ENCODE peak calls at places on chromosome 10, in six cellular contexts. One of them, this sample, is unnamed.

GRCh38 chr10:128474571-128474970 is 348.3 kb upstream of the MKI67 start:
- DNase-seq in GM12891: no peak
- DNase-seq in K562: no peak
- DNase-seq in H1: no peak
- DNase-seq in GM12878: no peak
- DNase-seq in HepG2: no peak
- DNase-seq in this sample: no peak

GRCh38 chr10:24727811-24728210 is 4.1 kb upstream of the ARHGAP21 start:
- DNase-seq in GM12891: no peak
- DNase-seq in K562: peak; percentile 70
- DNase-seq in H1: no peak
- DNase-seq in GM12878: no peak
- DNase-seq in HepG2: no peak
- DNase-seq in this sample: no peak

GRCh38 chr10:9875353-9875752 is 1142.3 kb upstream of the CELF2 start:
- DNase-seq in GM12891: no peak
- DNase-seq in K562: peak; percentile 42
- DNase-seq in H1: no peak
- DNase-seq in GM12878: no peak
- DNase-seq in HepG2: no peak
- DNase-seq in this sample: no peak

GRCh38 chr10:99993994-99994689 is 15.6 kb downstream of the DNMBP start:
- DNase-seq in GM12891: peak; percentile 59
- DNase-seq in K562: peak; percentile 86
- DNase-seq in H1: no peak
- DNase-seq in GM12878: peak; percentile 51
- DNase-seq in HepG2: no peak
- DNase-seq in this sample: peak; percentile 45

GRCh38 chr10:91702586-91703088 is 69.8 kb upstream of the PPP1R3C start:
- DNase-seq in GM12891: no peak
- DNase-seq in K562: peak; percentile 10
- DNase-seq in H1: no peak
- DNase-seq in GM12878: no peak
- DNase-seq in HepG2: no peak
- DNase-seq in this sample: no peak

GRCh38 chr10:28374036-28374435 is 71.2 kb upstream of the MPP7 start:
- DNase-seq in GM12891: no peak
- DNase-seq in K562: no peak
- DNase-seq in H1: no peak
- DNase-seq in GM12878: no peak
- DNase-seq in HepG2: no peak
- DNase-seq in this sample: no peak

GRCh38 chr10:91162050-91162494 is 58.4 kb upstream of the PCGF5 start:
- DNase-seq in GM12891: no peak
- DNase-seq in K562: peak; percentile 54
- DNase-seq in H1: no peak
- DNase-seq in GM12878: no peak
- DNase-seq in HepG2: peak; percentile 6
- DNase-seq in this sample: no peak

GRCh38 chr10:43137701-43137970 is 609 bp upstream of the CSGALNACT2 start:
- DNase-seq in GM12891: no peak
- DNase-seq in K562: peak; percentile 63
- DNase-seq in H1: no peak
- DNase-seq in GM12878: no peak
- DNase-seq in HepG2: peak; percentile 18
- DNase-seq in this sample: no peak

GRCh38 chr10:97561678-97562077 is 10.9 kb upstream of the ANKRD2 start:
- DNase-seq in GM12891: no peak
- DNase-seq in K562: no peak
- DNase-seq in H1: no peak
- DNase-seq in GM12878: no peak
- DNase-seq in HepG2: no peak
- DNase-seq in this sample: no peak

GRCh38 chr10:20955355-20955893 is 58.3 kb upstream of the NEBL start:
- DNase-seq in GM12891: no peak
- DNase-seq in K562: peak; percentile 62
- DNase-seq in H1: no peak
- DNase-seq in GM12878: no peak
- DNase-seq in HepG2: no peak
- DNase-seq in this sample: no peak

GRCh38 chr10:24344695-24345473 is 135.9 kb downstream of the KIAA1217 start:
- DNase-seq in GM12891: no peak
- DNase-seq in K562: no peak
- DNase-seq in H1: no peak
- DNase-seq in GM12878: no peak
- DNase-seq in HepG2: no peak
- DNase-seq in this sample: no peak

GRCh38 chr10:99658622-99659030 is 683 bp upstream of the ENTPD7 start:
- DNase-seq in GM12891: no peak
- DNase-seq in K562: peak; percentile 79
- DNase-seq in H1: no peak
- DNase-seq in GM12878: no peak
- DNase-seq in HepG2: peak; percentile 39
- DNase-seq in this sample: no peak

GRCh38 chr10:118264838-118265470 is 77.2 kb downstream of the FAM204A start:
- DNase-seq in GM12891: no peak
- DNase-seq in K562: no peak
- DNase-seq in H1: no peak
- DNase-seq in GM12878: no peak
- DNase-seq in HepG2: no peak
- DNase-seq in this sample: no peak

GRCh38 chr10:971150-971542 is 17.1 kb upstream of the GTPBP4 start:
- DNase-seq in GM12891: no peak
- DNase-seq in K562: no peak
- DNase-seq in H1: no peak
- DNase-seq in GM12878: no peak
- DNase-seq in HepG2: no peak
- DNase-seq in this sample: no peak

GRCh38 chr10:46516660-46517416 is 39.6 kb downstream of the GPRIN2 start:
- DNase-seq in GM12891: no peak
- DNase-seq in K562: no peak
- DNase-seq in H1: no peak
- DNase-seq in GM12878: no peak
- DNase-seq in HepG2: no peak
- DNase-seq in this sample: no peak

GRCh38 chr10:71501402-71501801 is 104.7 kb downstream of the CDH23 start:
- DNase-seq in GM12891: no peak
- DNase-seq in K562: no peak
- DNase-seq in H1: no peak
- DNase-seq in GM12878: no peak
- DNase-seq in HepG2: no peak
- DNase-seq in this sample: no peak

GRCh38 chr10:4812952-4813351 is 13.1 kb upstream of the AKR1E2 start:
- DNase-seq in GM12891: no peak
- DNase-seq in K562: peak; percentile 63
- DNase-seq in H1: no peak
- DNase-seq in GM12878: no peak
- DNase-seq in HepG2: peak; percentile 58
- DNase-seq in this sample: no peak

GRCh38 chr10:67837519-67838314 is at the start of gene DNAJC12:
- DNase-seq in GM12891: peak; percentile 11
- DNase-seq in K562: peak; percentile 83
- DNase-seq in H1: no peak
- DNase-seq in GM12878: no peak
- DNase-seq in HepG2: peak; percentile 74
- DNase-seq in this sample: no peak

GRCh38 chr10:71975087-71975890 is 11.1 kb downstream of the CHST3 start:
- DNase-seq in GM12891: no peak
- DNase-seq in K562: no peak
- DNase-seq in H1: no peak
- DNase-seq in GM12878: no peak
- DNase-seq in HepG2: no peak
- DNase-seq in this sample: no peak

GRCh38 chr10:58836991-58837390 is 324.3 kb downstream of the BICC1 start:
- DNase-seq in GM12891: no peak
- DNase-seq in K562: no peak
- DNase-seq in H1: no peak
- DNase-seq in GM12878: no peak
- DNase-seq in HepG2: no peak
- DNase-seq in this sample: no peak

GRCh38 chr10:14953452-14954000 is 370 bp downstream of the DCLRE1C start:
- DNase-seq in GM12891: peak; percentile 17
- DNase-seq in K562: peak; percentile 63
- DNase-seq in H1: no peak
- DNase-seq in GM12878: peak; percentile 40
- DNase-seq in HepG2: no peak
- DNase-seq in this sample: peak; percentile 31

GRCh38 chr10:80158598-80159127 is 26.1 kb downstream of the PLAC9 start:
- DNase-seq in GM12891: no peak
- DNase-seq in K562: peak; percentile 83
- DNase-seq in H1: no peak
- DNase-seq in GM12878: no peak
- DNase-seq in HepG2: no peak
- DNase-seq in this sample: no peak

GRCh38 chr10:97037365-97038361 is 148.1 kb downstream of the SLIT1 start:
- DNase-seq in GM12891: peak; percentile 72
- DNase-seq in K562: peak; percentile 78
- DNase-seq in H1: peak; percentile 83
- DNase-seq in GM12878: peak; percentile 34
- DNase-seq in HepG2: peak; percentile 77
- DNase-seq in this sample: peak; percentile 76

GRCh38 chr10:6409982-6410694 is 169.9 kb downstream of the PRKCQ start:
- DNase-seq in GM12891: no peak
- DNase-seq in K562: no peak
- DNase-seq in H1: no peak
- DNase-seq in GM12878: no peak
- DNase-seq in HepG2: no peak
- DNase-seq in this sample: no peak

GRCh38 chr10:20598590-20598989 is 298.5 kb downstream of the NEBL start:
- DNase-seq in GM12891: no peak
- DNase-seq in K562: no peak
- DNase-seq in H1: peak; percentile 31
- DNase-seq in GM12878: no peak
- DNase-seq in HepG2: no peak
- DNase-seq in this sample: no peak

DNA sequence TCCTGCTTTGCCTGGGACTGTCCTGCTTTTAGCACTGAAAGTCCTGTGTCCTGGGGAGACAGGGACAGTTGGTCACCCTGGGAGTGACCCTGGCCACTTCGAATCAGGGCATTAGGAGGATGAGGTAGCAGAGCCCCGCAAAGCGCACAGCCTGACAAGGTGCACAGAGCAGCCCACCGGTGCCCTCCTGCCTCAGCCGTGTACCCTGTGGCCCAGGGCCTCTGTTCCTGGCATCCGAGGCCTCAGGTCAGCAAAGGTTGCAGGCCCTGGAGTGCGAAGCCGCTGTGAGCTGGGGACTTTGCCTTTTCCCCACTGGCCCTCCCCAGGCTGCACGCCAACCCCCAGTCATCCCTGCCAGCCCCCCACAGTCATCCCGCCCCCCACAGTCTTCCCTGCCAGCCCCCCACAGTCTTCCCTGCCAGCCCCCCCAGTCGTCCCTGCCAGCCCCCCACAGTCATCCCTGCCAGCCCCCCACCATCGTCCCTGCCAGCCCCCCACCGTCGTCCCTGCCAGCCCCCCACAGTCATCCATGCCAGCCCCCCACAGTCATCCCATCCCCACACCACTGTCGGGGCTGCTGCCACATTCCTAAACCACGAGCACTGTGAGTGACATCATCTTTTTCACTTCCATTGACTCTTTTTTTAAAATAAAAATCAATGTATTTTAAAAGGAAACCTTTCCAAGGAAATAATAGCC is 91.8 kb downstream of the RGS10 start:
- DNase-seq in GM12891: no peak
- DNase-seq in K562: no peak
- DNase-seq in H1: no peak
- DNase-seq in GM12878: no peak
- DNase-seq in HepG2: no peak
- DNase-seq in this sample: no peak
- TF ChIP-seq TAF1 in GM12891: no peak
- TF ChIP-seq TAF1 in K562: no peak
- TF ChIP-seq TAF1 in H1: no peak
- TF ChIP-seq TAF1 in GM12878: no peak
- TF ChIP-seq TAF1 in HepG2: no peak
- TF ChIP-seq TAF1 in this sample: no peak

GRCh38 chr10:51459476-51459875 is 239.9 kb downstream of the CSTF2T start:
- DNase-seq in GM12891: no peak
- DNase-seq in K562: no peak
- DNase-seq in H1: no peak
- DNase-seq in GM12878: no peak
- DNase-seq in HepG2: no peak
- DNase-seq in this sample: no peak

DNA sequence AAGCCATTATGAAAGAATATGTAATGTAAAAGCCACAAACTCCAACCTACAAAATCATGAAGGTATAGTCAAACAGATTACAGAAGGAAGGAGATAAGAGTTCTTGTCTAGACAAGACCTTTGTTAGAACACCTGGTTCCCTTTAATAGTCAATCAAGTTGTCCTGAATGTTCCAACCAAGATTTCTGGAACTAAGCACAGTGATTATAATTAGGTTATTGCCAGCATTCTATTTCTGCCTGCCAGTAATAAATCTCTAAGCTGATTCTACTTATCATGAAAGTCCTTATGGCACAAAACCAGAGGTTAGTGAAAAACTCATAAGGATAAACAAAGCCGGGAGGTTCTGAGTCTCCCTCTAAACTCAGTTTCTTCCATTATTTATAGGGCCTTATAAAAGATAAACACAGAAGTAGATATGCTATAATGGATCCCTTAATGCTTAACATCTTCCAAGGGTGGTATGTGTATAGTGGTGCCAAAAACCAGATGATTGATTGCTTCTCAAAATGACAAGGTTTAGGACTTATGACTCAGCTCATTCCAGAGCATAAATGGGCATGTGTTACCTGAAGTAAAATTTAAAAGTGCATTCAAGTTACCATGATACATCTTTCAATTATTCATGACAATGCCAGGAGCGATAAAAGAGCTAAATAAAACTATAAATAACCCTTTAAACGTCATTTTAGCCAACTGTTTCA is 237.2 kb downstream of the CSTF2T start:
- DNase-seq in GM12891: no peak
- DNase-seq in K562: no peak
- DNase-seq in H1: no peak
- DNase-seq in GM12878: no peak
- DNase-seq in HepG2: no peak
- DNase-seq in this sample: no peak
- TF ChIP-seq POLR2AphosphoS5 in GM12891: no peak
- TF ChIP-seq POLR2AphosphoS5 in K562: no peak
- TF ChIP-seq POLR2AphosphoS5 in H1: no peak
- TF ChIP-seq POLR2AphosphoS5 in GM12878: no peak
- TF ChIP-seq POLR2AphosphoS5 in HepG2: no peak
- TF ChIP-seq POLR2AphosphoS5 in this sample: no peak

GRCh38 chr10:7410800-7411670 is at the start of gene SFMBT2:
- DNase-seq in GM12891: peak; percentile 68
- DNase-seq in K562: peak; percentile 70
- DNase-seq in H1: no peak
- DNase-seq in GM12878: no peak
- DNase-seq in HepG2: no peak
- DNase-seq in this sample: peak; percentile 68
- TF ChIP-seq POLR2A in GM12891: peak; percentile 4
- TF ChIP-seq POLR2A in K562: no peak
- TF ChIP-seq POLR2A in H1: no peak
- TF ChIP-seq POLR2A in GM12878: no peak
- TF ChIP-seq POLR2A in HepG2: no peak
- TF ChIP-seq POLR2A in this sample: peak; percentile 43

DNA sequence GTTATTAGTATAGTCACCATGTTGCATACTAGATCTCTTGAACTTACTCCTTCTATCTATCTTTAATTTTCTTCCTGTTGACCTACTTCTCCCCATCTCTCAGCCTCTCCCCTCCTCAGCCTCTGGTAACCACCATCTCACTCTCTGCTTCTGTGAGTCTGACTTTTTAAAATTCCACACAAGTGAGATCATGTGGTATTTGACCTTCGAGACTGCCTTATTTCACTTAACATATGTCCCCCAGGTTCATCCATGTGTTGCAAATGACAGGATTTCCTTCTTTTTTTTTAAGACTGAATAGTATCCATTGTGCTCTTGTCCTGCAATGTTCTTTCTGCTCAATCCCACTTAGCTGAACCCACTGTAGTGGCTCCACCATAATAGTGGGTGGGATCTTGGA is 51.4 kb upstream of the DNAJC1 start:
- DNase-seq in GM12891: no peak
- DNase-seq in K562: no peak
- DNase-seq in H1: no peak
- DNase-seq in GM12878: no peak
- DNase-seq in HepG2: no peak
- DNase-seq in this sample: no peak
- TF ChIP-seq TAF1 in GM12891: no peak
- TF ChIP-seq TAF1 in K562: no peak
- TF ChIP-seq TAF1 in H1: no peak
- TF ChIP-seq TAF1 in GM12878: no peak
- TF ChIP-seq TAF1 in HepG2: no peak
- TF ChIP-seq TAF1 in this sample: no peak